ENCODE peak calls at places on chromosomes 2 and 18, in four cellular contexts. W is pancreas, F is stomach, Q is Peyer's patch. C is an unnamed sample.

GRCh38 chr2:10428355-10428754 is 19.8 kb downstream of the ODC1 start:
- DNase-seq in W (no peak), F (no peak), Q (no peak), C (no peak)

GRCh38 chr2:150470435-150470834 is 17.0 kb downstream of the RND3 start:
- DNase-seq in W (no peak), F (no peak), Q (no peak), C (no peak)

GRCh38 chr2:69082430-69082997 is 69.5 kb downstream of the ANTXR1 start:
- DNase-seq in W (peak), F (peak), Q (peak), C (no peak)

GRCh38 chr2:205658572-205658971 is 23.7 kb upstream of the NRP2 start:
- DNase-seq in W (no peak), F (no peak), Q (no peak), C (no peak)

GRCh38 chr18:69787825-69788547 is 159.7 kb downstream of the CD226 start:
- DNase-seq in W (no peak), F (no peak), Q (no peak), C (no peak)

GRCh38 chr2:134283701-134284100 is 29.8 kb downstream of the MGAT5 start:
- DNase-seq in W (no peak), F (no peak), Q (no peak), C (no peak)

GRCh38 chr2:217291259-217291658 is 431.4 kb upstream of the TNP1 start:
- DNase-seq in W (no peak), F (no peak), Q (no peak), C (no peak)

GRCh38 chr2:209638346-209638745 is 133.3 kb upstream of the UNC80 start:
- DNase-seq in W (no peak), F (no peak), Q (no peak), C (no peak)

GRCh38 chr2:238938460-238939055 is 90.7 kb downstream of the TWIST2 start:
- DNase-seq in W (peak), F (peak), Q (peak), C (peak)

GRCh38 chr18:27713727-27714080 is 463.2 kb downstream of the CDH2 start:
- DNase-seq in W (no peak), F (no peak), Q (no peak), C (no peak)

GRCh38 chr18:57819671-57820460 is 16.8 kb upstream of the ATP8B1 start:
- DNase-seq in W (peak), F (peak), Q (no peak), C (no peak)

GRCh38 chr2:72990695-72991438 is 73.5 kb downstream of the EMX1 start:
- DNase-seq in W (no peak), F (no peak), Q (no peak), C (no peak)

GRCh38 chr2:63680455-63680854 is 91.7 kb downstream of the MDH1 start:
- DNase-seq in W (no peak), F (no peak), Q (no peak), C (no peak)

GRCh38 chr2:230905448-230906430 is 19.3 kb downstream of the GPR55 start:
- DNase-seq in W (no peak), F (peak), Q (peak), C (peak)

GRCh38 chr2:240875228-240876034 is 6.8 kb downstream of the AGXT start:
- DNase-seq in W (no peak), F (no peak), Q (no peak), C (no peak)

GRCh38 chr2:108571262-108571661 is 37.0 kb downstream of the LIMS1 start:
- DNase-seq in W (no peak), F (no peak), Q (no peak), C (no peak)

GRCh38 chr2:127576433-127577207 is 41.1 kb downstream of the MYO7B start:
- DNase-seq in W (no peak), F (peak), Q (peak), C (peak)

GRCh38 chr2:5742126-5742525 is 49.9 kb downstream of the SOX11 start:
- DNase-seq in W (no peak), F (no peak), Q (no peak), C (no peak)

GRCh38 chr2:17878222-17879136 is at the start of gene KCNS3:
- DNase-seq in W (peak), F (peak), Q (no peak), C (no peak)

GRCh38 chr2:128742467-128742866 is 423.8 kb upstream of the HS6ST1 start:
- DNase-seq in W (no peak), F (no peak), Q (no peak), C (no peak)

GRCh38 chr2:128748336-128748735 is 429.7 kb upstream of the HS6ST1 start:
- DNase-seq in W (no peak), F (no peak), Q (no peak), C (no peak)

GRCh38 chr2:128745946-128746345 is 427.3 kb upstream of the HS6ST1 start:
- DNase-seq in W (no peak), F (no peak), Q (no peak), C (no peak)

GRCh38 chr2:128749206-128749605 is 430.5 kb upstream of the HS6ST1 start:
- DNase-seq in W (no peak), F (no peak), Q (no peak), C (no peak)

DNA sequence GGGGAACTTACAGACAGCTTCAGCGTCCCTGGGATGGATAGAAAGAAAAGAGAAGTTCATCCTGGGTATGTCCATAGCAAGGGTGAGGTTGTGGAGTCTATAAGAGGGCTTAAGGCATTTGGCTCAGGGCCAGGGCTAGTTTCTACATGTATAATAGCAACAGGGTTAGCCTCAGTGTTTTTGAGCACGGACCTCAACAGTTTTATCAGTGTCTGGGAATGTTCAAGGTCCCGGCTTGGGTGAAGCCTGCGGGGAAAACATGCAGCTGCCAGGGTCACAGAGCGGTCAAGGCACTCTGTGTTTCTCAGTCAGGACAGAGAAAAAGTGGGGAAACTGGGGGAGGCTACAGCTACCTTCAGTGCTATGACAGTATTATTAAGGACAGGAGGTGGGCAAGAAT is 427.7 kb upstream of the HS6ST1 start:
- DNase-seq in W (peak), F (no peak), Q (no peak), C (no peak)
- H3K27ac ChIP-seq in W (no peak), F (no peak), Q (no peak), C (peak)

DNA sequence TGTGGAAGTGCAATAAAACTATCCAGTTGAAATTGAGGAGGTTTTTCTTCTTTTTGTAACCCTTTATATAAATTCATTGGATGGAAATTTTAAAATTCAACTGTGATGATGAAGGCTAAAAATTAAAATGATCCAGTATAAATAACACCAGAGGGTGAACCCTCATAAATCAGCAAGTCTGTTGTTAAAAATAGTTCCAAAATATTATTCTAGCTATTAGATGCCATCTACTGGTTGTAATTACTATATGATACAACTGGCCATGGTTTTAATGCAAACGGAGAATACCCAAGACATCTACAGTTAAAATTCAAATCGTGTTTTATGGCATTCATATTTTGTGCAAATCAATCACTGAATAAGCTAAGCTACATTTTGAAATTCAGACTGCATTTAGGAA is 53.8 kb downstream of the TMEM200C start:
- DNase-seq in W (no peak), F (no peak), Q (no peak), C (no peak)
- TF ChIP-seq CTCF in W (no peak), F (no peak), Q (no peak), C (no peak)

DNA sequence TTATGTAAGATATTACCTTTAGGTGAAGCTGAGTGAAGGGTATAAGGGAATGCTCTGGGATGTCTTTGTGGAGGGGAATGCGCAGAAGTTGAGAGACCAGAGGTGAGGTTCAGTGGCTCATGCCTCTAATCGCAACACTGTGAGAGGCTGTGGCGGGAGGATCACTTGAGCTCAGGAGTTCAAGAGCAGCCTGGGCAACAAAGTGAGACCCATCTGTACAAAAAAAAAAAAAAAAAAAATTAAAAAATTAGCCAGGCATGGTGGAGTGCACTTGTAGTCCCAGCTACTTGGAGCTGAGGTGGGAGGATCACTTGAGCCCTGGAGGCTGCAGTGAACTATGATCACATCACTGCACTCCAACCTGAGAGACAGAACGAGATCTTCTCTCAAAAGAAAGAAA is 57.3 kb upstream of the SP3 start:
- DNase-seq in W (no peak), F (no peak), Q (no peak), C (no peak)
- H3K4me3 ChIP-seq in W (no peak), F (no peak), Q (no peak), C (no peak)

DNA sequence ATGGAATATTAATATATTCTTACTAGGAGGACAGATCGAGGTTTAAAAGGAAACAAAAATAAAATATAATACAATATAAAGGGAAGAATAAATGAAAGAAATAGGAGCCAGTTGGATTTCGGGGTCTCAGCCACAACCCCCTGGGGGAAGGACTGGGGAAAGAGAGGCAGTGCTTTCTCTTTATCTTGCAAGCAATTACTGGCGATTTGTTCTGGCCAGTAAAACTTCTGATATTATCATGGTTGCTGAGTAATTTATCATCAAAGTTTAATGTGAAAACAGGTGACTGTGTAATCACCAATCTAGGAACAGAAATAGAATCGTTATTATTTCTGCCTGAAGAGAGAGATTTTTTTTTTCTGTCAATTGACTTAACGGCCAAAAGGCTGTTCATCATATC is 917.7 kb upstream of the CELF4 start:
- DNase-seq in W (no peak), F (no peak), Q (no peak), C (no peak)
- H3K27ac ChIP-seq in W (no peak), F (no peak), Q (no peak), C (no peak)

DNA sequence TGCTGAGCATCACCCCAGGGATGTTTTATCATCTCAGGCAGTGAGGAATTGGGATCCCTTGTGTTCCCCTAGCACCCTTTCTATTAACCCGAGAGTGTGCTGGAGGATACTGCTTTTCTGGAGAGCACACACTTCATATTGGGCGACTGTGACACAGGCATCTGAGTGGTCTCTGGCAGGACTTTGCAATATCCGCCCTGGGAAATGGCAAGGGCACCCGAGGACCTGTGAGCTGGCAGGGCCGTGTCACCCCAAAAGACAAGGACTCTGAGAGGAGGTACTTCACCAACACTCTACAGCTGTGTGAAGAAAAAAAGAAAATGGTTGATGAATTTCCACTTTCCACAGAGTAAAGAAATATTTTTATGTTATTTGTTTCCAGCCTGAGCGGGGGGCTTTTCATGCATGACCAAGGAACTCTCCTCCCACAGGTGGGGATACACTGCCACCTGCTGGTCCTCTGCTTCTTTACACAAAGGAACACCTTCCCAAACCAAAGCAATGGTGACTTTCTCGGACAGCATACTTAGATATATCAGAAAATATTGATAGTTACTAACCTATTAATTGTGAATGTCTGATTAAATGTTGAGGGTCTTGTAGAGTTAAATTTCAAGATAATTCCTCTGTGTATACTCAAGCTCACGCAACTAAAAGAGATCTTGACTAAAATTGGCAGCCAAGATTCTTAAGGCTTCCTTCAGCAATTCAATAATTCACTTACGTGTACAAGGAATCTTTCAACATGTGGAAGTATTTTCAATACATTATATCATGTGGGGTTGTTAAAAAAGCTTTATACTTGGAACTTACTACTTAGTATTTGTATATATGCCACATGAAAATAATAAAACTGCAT is 45.9 kb upstream of the REG3G start:
- DNase-seq in W (peak), F (peak), Q (peak), C (no peak)
- TF ChIP-seq CTCF in W (peak), F (peak), Q (no peak), C (peak)

DNA sequence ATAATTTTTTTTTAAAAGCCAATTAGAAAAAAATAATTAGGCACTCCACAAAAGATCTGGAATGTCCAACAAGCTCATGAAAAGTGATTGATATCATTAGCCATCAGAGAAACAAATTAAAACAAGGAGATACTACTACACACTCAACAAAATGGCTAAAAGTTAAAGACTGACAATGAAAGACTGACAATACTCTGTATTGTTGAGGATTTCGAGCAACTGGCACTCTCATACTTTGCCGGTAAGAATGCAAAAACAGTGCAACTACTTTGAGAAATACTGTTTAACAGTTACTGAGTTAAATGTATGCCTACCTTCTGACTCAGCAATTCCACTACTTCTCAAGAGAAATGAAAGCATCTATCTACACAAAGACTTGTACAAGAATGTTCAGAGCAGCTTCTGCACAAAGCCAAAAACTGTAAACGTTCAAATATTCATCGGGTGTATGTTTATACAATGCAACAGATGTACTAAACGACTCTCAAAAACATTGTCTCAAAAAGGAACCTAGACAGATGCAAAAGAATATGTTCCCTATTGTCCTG is 1.9 kb downstream of the INO80C start:
- DNase-seq in W (no peak), F (no peak), Q (no peak), C (no peak)
- H3K4me3 ChIP-seq in W (no peak), F (no peak), Q (no peak), C (no peak)

GRCh38 chr18:21934766-21935015 is 194.1 kb downstream of the MIB1 start:
- DNase-seq in W (no peak), F (no peak), Q (no peak), C (no peak)
- H3K27ac ChIP-seq in W (no peak), F (no peak), Q (no peak), C (no peak)

GRCh38 chr2:196413821-196414274 is 225.7 kb upstream of the CCDC150 start:
- DNase-seq in W (no peak), F (no peak), Q (no peak), C (no peak)

GRCh38 chr2:196420143-196420542 is 219.4 kb upstream of the CCDC150 start:
- DNase-seq in W (no peak), F (no peak), Q (no peak), C (no peak)

GRCh38 chr2:196410008-196410407 is 229.5 kb upstream of the CCDC150 start:
- DNase-seq in W (no peak), F (no peak), Q (no peak), C (no peak)

DNA sequence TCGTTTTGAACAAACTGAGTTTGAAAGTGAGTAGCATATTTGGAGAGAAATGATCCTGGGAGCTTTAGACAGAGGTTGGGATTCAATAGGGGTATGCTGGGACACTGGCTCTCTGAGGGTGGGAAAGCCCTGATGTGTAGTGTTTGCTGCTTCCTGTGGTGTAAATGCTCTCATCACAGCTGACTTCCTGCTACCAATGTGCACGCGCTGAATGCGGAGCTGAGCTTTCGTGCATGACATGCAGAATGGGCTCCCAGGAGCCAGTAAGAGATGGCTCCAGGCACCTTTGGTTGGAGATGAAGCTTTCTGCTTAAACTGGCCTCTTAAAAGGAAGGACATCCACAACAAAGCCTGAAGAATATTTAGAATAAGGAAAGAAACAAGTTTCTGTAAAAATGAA is 224.1 kb upstream of the CCDC150 start:
- DNase-seq in W (no peak), F (no peak), Q (no peak), C (no peak)
- TF ChIP-seq CTCF in W (no peak), F (no peak), Q (no peak), C (no peak)

DNA sequence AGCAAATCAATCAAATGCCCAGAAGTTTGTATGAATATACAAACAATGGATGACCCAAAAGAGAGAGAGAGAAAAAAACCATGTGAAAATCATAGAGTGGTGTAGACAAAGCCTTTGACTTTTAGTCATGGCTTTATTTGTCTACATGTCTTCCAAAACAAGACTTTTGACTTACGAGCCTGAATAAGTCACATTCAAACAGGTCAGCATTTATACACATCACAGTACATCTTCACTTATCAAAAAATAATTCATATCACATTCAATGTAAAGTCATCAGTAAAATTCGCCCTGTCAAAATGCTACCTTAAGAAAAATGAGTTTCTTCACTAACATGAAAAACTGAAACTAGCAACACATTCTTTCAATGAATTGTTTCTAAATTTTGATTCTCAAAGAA is 1.9 kb downstream of the IFIH1 start:
- DNase-seq in W (no peak), F (no peak), Q (no peak), C (no peak)
- H3K4me3 ChIP-seq in W (peak), F (peak), Q (no peak), C (peak)